ENCODE peak calls at places on chromosomes 3 and 15, in ten cellular contexts. Z is endothelial cell of umbilical vein, H is esophagus muscularis mucosa, J is upper lobe of left lung, P is transverse colon, M is K562, I is HCT116, E is GM12891, A is HL-60, T is stomach. B is an unnamed sample.
A peak's percentile ranks its signal among the peaks of the same experiment; 100 is the strongest.

GRCh38 chr3:127809211-127809610 is 13.1 kb downstream of the MGLL start:
- DNase-seq in Z (no peak), H (no peak), J (no peak), P (peak; percentile 0), M (no peak), I (no peak), E (no peak), A (no peak), T (no peak), B (no peak)

GRCh38 chr3:13016083-13016725 is 57.0 kb downstream of the IQSEC1 start:
- DNase-seq in Z (no peak), H (no peak), J (no peak), P (peak; percentile 82), M (no peak), I (no peak), E (peak; percentile 57), A (peak; percentile 55), T (peak; percentile 57), B (no peak)

GRCh38 chr15:46266691-46267090 is 631.9 kb downstream of the SQOR start:
- DNase-seq in Z (no peak), H (no peak), J (no peak), P (no peak), M (no peak), I (no peak), E (no peak), A (no peak), T (no peak), B (no peak)

GRCh38 chr3:15903164-15903563 is 105.4 kb upstream of the ANKRD28 start:
- DNase-seq in Z (no peak), H (peak; percentile 90), J (no peak), P (no peak), M (no peak), I (no peak), E (no peak), A (no peak), T (peak; percentile 51), B (no peak)

GRCh38 chr3:15660055-15660940 is 58.8 kb downstream of the BTD start:
- DNase-seq in Z (no peak), H (no peak), J (no peak), P (no peak), M (no peak), I (no peak), E (no peak), A (no peak), T (no peak), B (no peak)

GRCh38 chr3:24296441-24297205 is 198.0 kb downstream of the THRB start:
- DNase-seq in Z (no peak), H (no peak), J (no peak), P (peak; percentile 13), M (no peak), I (no peak), E (no peak), A (no peak), T (no peak), B (no peak)

GRCh38 chr3:150407818-150408231 is 273 bp upstream of the TSC22D2 start:
- DNase-seq in Z (no peak), H (no peak), J (no peak), P (peak; percentile 98), M (no peak), I (peak; percentile 22), E (no peak), A (no peak), T (no peak), B (no peak)

GRCh38 chr3:195271116-195271858 is at the start of gene XXYLT1:
- DNase-seq in Z (peak; percentile 93), H (peak; percentile 95), J (peak; percentile 99), P (peak; percentile 92), M (peak; percentile 92), I (peak; percentile 74), E (peak; percentile 81), A (peak; percentile 86), T (peak; percentile 88), B (peak; percentile 52)

GRCh38 chr3:59519094-59519493 is 469.3 kb upstream of the CFAP20DC start:
- DNase-seq in Z (no peak), H (no peak), J (no peak), P (no peak), M (no peak), I (no peak), E (no peak), A (no peak), T (no peak), B (no peak)

GRCh38 chr3:24311881-24312280 is 182.8 kb downstream of the THRB start:
- DNase-seq in Z (no peak), H (no peak), J (no peak), P (no peak), M (no peak), I (no peak), E (no peak), A (no peak), T (no peak), B (no peak)

GRCh38 chr3:2774485-2774884 is 335.7 kb downstream of the IL5RA start:
- DNase-seq in Z (no peak), H (no peak), J (no peak), P (no peak), M (no peak), I (no peak), E (no peak), A (no peak), T (no peak), B (no peak)

GRCh38 chr3:195715134-195715533 is 5.6 kb upstream of the MUC20 start:
- DNase-seq in Z (no peak), H (no peak), J (no peak), P (no peak), M (no peak), I (no peak), E (no peak), A (no peak), T (no peak), B (no peak)

GRCh38 chr3:195105389-195105788 is 165.6 kb downstream of the XXYLT1 start:
- DNase-seq in Z (peak; percentile 29), H (no peak), J (no peak), P (no peak), M (no peak), I (no peak), E (no peak), A (no peak), T (no peak), B (no peak)

GRCh38 chr3:48275292-48276027 is 34.6 kb downstream of the ZNF589 start:
- DNase-seq in Z (no peak), H (no peak), J (no peak), P (no peak), M (no peak), I (no peak), E (no peak), A (no peak), T (no peak), B (no peak)

GRCh38 chr3:48274452-48274851 is 33.5 kb downstream of the ZNF589 start:
- DNase-seq in Z (no peak), H (no peak), J (peak; percentile 30), P (no peak), M (no peak), I (no peak), E (no peak), A (no peak), T (no peak), B (no peak)

GRCh38 chr3:48276856-48277641 is 36.1 kb downstream of the ZNF589 start:
- DNase-seq in Z (no peak), H (no peak), J (no peak), P (no peak), M (no peak), I (no peak), E (no peak), A (no peak), T (no peak), B (no peak)

GRCh38 chr3:48271763-48272498 is 31.0 kb downstream of the ZNF589 start:
- DNase-seq in Z (no peak), H (no peak), J (peak; percentile 80), P (no peak), M (no peak), I (no peak), E (no peak), A (no peak), T (no peak), B (no peak)

DNA sequence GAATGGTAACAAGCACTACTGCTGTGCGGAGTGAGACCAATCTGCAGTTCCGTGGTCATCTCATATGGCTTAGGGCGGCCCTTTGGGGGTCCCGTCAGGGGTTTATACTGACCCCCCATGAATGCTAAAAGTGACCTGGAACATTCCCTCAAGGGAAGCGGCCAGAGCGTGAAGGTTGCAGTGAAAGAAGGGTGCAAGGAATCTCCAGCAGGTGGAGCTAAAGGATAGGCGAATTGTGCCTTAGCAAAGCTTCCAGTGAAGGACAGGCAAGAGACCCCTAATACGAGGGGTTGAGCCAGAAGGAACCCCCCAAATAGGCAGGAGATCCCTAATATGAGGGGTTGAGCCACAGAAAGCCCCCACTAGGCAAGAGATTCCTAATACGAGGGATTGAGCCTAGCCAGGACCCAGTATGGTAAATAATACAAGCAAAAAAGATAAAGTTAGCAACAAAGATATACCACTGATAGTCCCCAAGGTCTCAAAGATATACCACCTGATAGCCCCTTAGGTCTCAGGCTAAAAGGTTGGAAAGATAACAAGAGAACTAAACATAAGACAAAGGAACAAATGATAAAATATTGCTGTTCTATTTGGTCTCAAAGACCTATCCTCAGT is 32.8 kb downstream of the ZNF589 start:
- DNase-seq in Z (peak; percentile 76), H (no peak), J (no peak), P (peak; percentile 55), M (peak; percentile 61), I (peak; percentile 56), E (peak; percentile 56), A (peak; percentile 61), T (peak; percentile 57), B (peak; percentile 32)
- TF ChIP-seq POLR2AphosphoS5 in Z (no peak), H (no peak), J (no peak), P (no peak), M (no peak), I (no peak), E (no peak), A (no peak), T (no peak), B (no peak)

GRCh38 chr15:49383266-49383665 is 39.8 kb upstream of the FGF7 start:
- DNase-seq in Z (no peak), H (no peak), J (no peak), P (no peak), M (no peak), I (no peak), E (no peak), A (no peak), T (no peak), B (peak; percentile 17)
- TF ChIP-seq POLR2AphosphoS5 in Z (no peak), H (no peak), J (no peak), P (no peak), M (no peak), I (no peak), E (no peak), A (no peak), T (no peak), B (no peak)

GRCh38 chr3:52400275-52400793 is 44.6 kb downstream of the SEMA3G start:
- DNase-seq in Z (no peak), H (no peak), J (no peak), P (no peak), M (peak; percentile 30), I (no peak), E (no peak), A (no peak), T (peak; percentile 61), B (no peak)
- TF ChIP-seq POLR2AphosphoS5 in Z (no peak), H (no peak), J (no peak), P (no peak), M (peak; percentile 0), I (no peak), E (no peak), A (peak; percentile 11), T (no peak), B (no peak)

DNA sequence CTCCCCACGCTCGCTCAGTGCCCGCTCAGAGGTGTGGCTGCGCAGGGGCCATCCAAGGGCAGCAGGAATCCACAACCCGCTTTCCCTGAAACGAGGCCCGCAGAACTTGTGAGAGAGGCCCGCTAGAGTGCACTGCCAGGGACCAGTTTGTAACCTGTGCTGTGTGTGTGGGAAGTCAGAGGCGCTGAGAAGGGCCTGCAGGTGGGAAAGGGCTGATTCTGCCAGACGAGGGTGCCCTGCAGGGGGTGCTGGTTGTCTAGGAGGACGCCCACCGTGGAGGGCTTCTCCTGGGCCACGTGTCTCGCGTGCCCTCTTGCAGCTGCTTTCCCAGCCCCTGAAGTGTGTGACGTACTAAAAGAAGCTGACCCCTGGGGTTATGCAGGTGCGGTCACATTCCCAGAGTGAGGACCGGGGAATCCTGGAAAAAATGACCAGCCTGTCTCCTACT is 83.3 kb downstream of the C3orf70 start:
- DNase-seq in Z (no peak), H (no peak), J (no peak), P (peak; percentile 63), M (no peak), I (no peak), E (no peak), A (no peak), T (no peak), B (no peak)
- TF ChIP-seq POLR2AphosphoS5 in Z (no peak), H (no peak), J (no peak), P (no peak), M (no peak), I (no peak), E (no peak), A (no peak), T (no peak), B (no peak)

B was measured in Panc1.